ENCODE peak calls at places on chromosomes 12 and 14, in seven cellular contexts. D is IMR-90, T is HepG2, I is SK-N-SH, Y is K562, S is GM12878, W is H1. R is an unnamed sample.
A peak's percentile ranks its signal among the peaks of the same experiment; 100 is the strongest.

GRCh38 chr12:132354982-132355680 is 25.7 kb upstream of the GALNT9 start:
- DNase-seq in I (no peak), Y (no peak), W (no peak), T (no peak), S (no peak), D (no peak), R (no peak)

GRCh38 chr14:99648385-99648784 is 3.5 kb downstream of the HHIPL1 start:
- DNase-seq in W (no peak), Y (peak; percentile 37), S (no peak), D (no peak), I (no peak), T (no peak), R (no peak)

GRCh38 chr14:24978862-24979724 is 70.9 kb downstream of the STXBP6 start:
- DNase-seq in I (no peak), Y (peak; percentile 19), D (peak; percentile 34), T (peak; percentile 93), S (peak; percentile 46), W (no peak), R (no peak)

GRCh38 chr14:56774503-56774902 is 35.8 kb downstream of the OTX2 start:
- DNase-seq in S (no peak), Y (no peak), T (no peak), I (no peak), D (no peak), W (no peak), R (no peak)

GRCh38 chr14:87873741-87874140 is 119.2 kb downstream of the GALC start:
- DNase-seq in Y (no peak), D (no peak), W (no peak), T (no peak), I (no peak), S (no peak), R (no peak)

GRCh38 chr14:104749111-104749649 is 3.8 kb upstream of the SIVA1 start:
- DNase-seq in D (peak; percentile 58), Y (no peak), I (no peak), S (no peak), T (peak; percentile 88), W (no peak), R (no peak)

GRCh38 chr12:112236786-112237185 is 111.4 kb downstream of the TRAFD1 start:
- DNase-seq in S (no peak), Y (no peak), W (no peak), D (no peak), I (no peak), T (no peak), R (no peak)

GRCh38 chr14:71682337-71682736 is 249.9 kb upstream of the RGS6 start:
- DNase-seq in D (peak; percentile 82), T (no peak), I (no peak), S (no peak), W (no peak), Y (no peak), R (no peak)

GRCh38 chr14:94646481-94646880 is 34.3 kb downstream of the SERPINA3 start:
- DNase-seq in T (no peak), S (no peak), Y (no peak), I (no peak), W (no peak), D (peak; percentile 65), R (no peak)

GRCh38 chr12:13165578-13166120 is 30.9 kb upstream of the EMP1 start:
- DNase-seq in S (no peak), W (peak; percentile 40), D (peak; percentile 78), T (no peak), Y (no peak), I (no peak), R (peak; percentile 46)

GRCh38 chr12:843609-844008 is 91.2 kb downstream of the WNK1 start:
- DNase-seq in W (no peak), I (no peak), Y (no peak), S (no peak), T (no peak), D (peak; percentile 55), R (no peak)

GRCh38 chr14:92693998-92694780 is 54.2 kb downstream of the LGMN start:
- DNase-seq in S (no peak), W (no peak), Y (peak; percentile 8), I (no peak), D (no peak), T (peak; percentile 88), R (peak; percentile 73)

GRCh38 chr14:54606631-54607133 is 39.8 kb downstream of the SAMD4A start:
- DNase-seq in S (no peak), D (peak; percentile 83), I (no peak), Y (no peak), W (no peak), T (no peak), R (no peak)

GRCh38 chr14:54332490-54332889 is 64.3 kb upstream of the CDKN3 start:
- DNase-seq in T (no peak), W (no peak), S (no peak), Y (no peak), D (no peak), I (no peak), R (no peak)

GRCh38 chr12:40226652-40227051 is 1.9 kb downstream of the LRRK2 start:
- DNase-seq in W (no peak), I (no peak), S (no peak), T (no peak), D (peak; percentile 73), Y (peak; percentile 42), R (peak; percentile 90)

GRCh38 chr12:107645630-107646333 is 39.8 kb upstream of the PWP1 start:
- DNase-seq in W (peak; percentile 77), Y (no peak), S (no peak), D (no peak), I (peak; percentile 54), T (no peak), R (no peak)

GRCh38 chr12:83320350-83320749 is 633.6 kb downstream of the TMTC2 start:
- DNase-seq in S (no peak), T (no peak), I (no peak), D (no peak), W (no peak), Y (no peak), R (no peak)

GRCh38 chr14:32906672-32907071 is 32.0 kb upstream of the NPAS3 start:
- DNase-seq in I (no peak), D (no peak), T (no peak), Y (no peak), W (no peak), S (no peak), R (no peak)

GRCh38 chr12:109625131-109625559 is 51.6 kb downstream of the MVK start:
- DNase-seq in I (peak; percentile 85), S (no peak), Y (peak; percentile 22), W (no peak), D (peak; percentile 20), T (no peak), R (peak; percentile 71)

DNA sequence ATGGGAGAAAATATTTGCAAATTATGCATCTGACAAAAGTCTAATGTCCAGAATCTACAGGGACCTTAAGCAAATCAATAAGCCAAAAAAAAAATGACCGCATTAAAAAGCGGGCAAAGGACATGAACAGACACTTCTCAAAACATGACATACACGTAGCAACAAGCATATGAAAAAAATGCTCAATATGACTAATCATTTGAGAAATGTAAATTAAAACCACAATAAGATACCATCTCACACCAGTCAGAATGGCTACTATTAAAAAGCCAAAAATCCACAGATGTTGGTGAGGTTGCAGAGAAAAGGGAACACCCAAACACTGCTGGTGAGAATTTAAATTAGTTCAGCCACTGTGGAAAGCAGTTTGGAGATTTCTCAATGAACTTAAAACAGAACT is 16.1 kb downstream of the PAWR start:
- DNase-seq in T (no peak), W (no peak), S (no peak), Y (no peak), D (peak; percentile 72), I (no peak), R (no peak)
- TF ChIP-seq RFX5 in T (no peak), W (no peak), S (no peak), Y (no peak), D (no peak), I (no peak), R (no peak)

GRCh38 chr14:64817631-64818030 is 62.1 kb downstream of the SPTB start:
- DNase-seq in I (no peak), W (no peak), T (no peak), S (no peak), Y (no peak), D (no peak), R (no peak)
- TF ChIP-seq RFX5 in I (no peak), W (no peak), T (no peak), S (no peak), Y (no peak), D (no peak), R (no peak)

GRCh38 chr12:71638499-71638898 is 25.1 kb downstream of the ZFC3H1 start:
- DNase-seq in T (no peak), Y (no peak), D (no peak), S (no peak), W (no peak), I (no peak), R (no peak)

GRCh38 chr12:71640316-71640715 is 23.3 kb downstream of the ZFC3H1 start:
- DNase-seq in W (no peak), Y (no peak), T (no peak), I (no peak), D (no peak), S (no peak), R (no peak)

GRCh38 chr12:71639341-71639760 is 24.3 kb downstream of the ZFC3H1 start:
- DNase-seq in Y (peak; percentile 43), W (no peak), T (peak; percentile 53), S (no peak), D (no peak), I (peak; percentile 10), R (peak; percentile 39)

GRCh38 chr12:71641390-71641789 is 22.3 kb downstream of the ZFC3H1 start:
- DNase-seq in T (no peak), Y (peak; percentile 58), S (no peak), I (no peak), W (no peak), D (no peak), R (no peak)

DNA sequence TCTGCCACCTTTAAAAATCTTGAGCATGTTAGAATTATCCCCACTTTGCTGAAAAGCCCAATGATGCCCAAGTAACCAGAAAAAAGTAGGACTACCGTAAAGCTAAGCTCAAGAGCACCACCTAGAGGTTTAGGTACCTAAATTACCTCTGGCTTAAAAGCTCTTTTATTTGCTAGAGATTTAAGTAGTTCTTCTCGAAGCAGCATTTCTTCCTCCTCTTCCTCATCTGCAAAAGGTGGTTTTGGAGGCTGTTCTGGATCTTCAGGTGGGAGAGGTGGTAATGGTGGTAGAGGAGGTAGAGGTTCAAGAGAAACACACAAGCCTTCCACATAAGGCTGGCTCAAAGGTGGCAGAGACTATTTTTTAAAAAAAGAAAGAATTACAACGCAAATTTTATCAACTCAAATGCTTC is 26.9 kb downstream of the ZFC3H1 start:
- DNase-seq in Y (peak; percentile 70), T (peak; percentile 70), W (no peak), I (peak; percentile 53), D (peak; percentile 72), S (peak; percentile 12), R (peak; percentile 36)
- TF ChIP-seq RFX5 in Y (no peak), T (no peak), W (no peak), I (no peak), D (no peak), S (no peak), R (no peak)

DNA sequence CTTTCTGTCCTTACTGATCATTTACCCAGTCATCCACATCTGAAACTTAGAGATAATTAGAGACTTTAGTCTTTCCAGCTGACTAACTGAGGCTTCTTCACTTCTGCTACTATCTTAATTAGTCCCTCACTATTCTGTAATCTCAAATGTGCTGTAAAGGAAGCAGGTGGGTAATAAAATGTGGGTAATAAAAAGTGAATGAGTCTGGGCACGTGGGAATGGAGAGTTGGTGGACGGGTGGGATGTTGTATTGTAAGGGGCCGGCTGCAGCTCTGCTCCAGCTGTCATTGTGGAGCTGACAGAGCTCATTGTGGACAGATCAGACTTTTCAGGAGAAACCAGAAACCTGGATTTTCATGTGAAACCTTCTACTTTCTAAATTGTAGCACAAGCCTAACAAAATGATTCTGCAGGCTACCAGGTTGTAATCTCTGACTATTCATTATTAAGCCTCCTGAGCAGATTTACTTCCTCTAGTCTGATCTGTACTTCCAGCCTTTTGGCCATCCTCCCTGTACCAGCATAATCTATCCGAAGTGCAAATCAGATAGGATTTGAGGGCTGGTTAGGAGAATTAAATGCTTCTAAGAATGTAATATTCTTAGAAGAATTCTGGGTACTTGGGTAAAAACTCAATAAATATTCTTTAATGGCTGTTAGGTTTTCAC is 42.0 kb upstream of the BMAL2 start:
- DNase-seq in S (no peak), W (no peak), I (no peak), T (no peak), Y (no peak), D (no peak), R (no peak)
- TF ChIP-seq RFX5 in S (no peak), W (no peak), I (no peak), T (no peak), Y (no peak), D (no peak), R (no peak)